ENCODE peak calls at places on chromosomes 1 and 21, in nine cellular contexts. One of them, this sample, is unnamed. For H3K9me3, the result is how much of the 10 kb centered on the place peaks cover.

GRCh38 chr1:219702551-219703215 is 89.8 kb upstream of the ZC3H11B start:
- DNase-seq in AG04450: no peak
- DNase-seq in A549: no peak
- DNase-seq in IMR-90: peak
- DNase-seq in left ventricle myocardium inferior: no peak
- DNase-seq in cardiac muscle cell: peak
- DNase-seq in fibroblast of lung: peak
- DNase-seq in CD8-positive, alpha-beta memory T cell: no peak
- DNase-seq in CD8-positive, alpha-beta T cell: no peak
- DNase-seq in this sample: no peak

GRCh38 chr1:54763814-54764131 is 550 bp downstream of the PARS2 start:
- DNase-seq in CD8-positive, alpha-beta memory T cell: no peak
- DNase-seq in AG04450: no peak
- DNase-seq in cardiac muscle cell: no peak
- DNase-seq in A549: peak
- DNase-seq in IMR-90: no peak
- DNase-seq in left ventricle myocardium inferior: no peak
- DNase-seq in fibroblast of lung: no peak
- DNase-seq in CD8-positive, alpha-beta T cell: no peak
- DNase-seq in this sample: peak

GRCh38 chr1:165747632-165748452 is 20.8 kb downstream of the TMCO1 start:
- DNase-seq in fibroblast of lung: no peak
- DNase-seq in AG04450: no peak
- DNase-seq in A549: no peak
- DNase-seq in IMR-90: no peak
- DNase-seq in CD8-positive, alpha-beta T cell: no peak
- DNase-seq in CD8-positive, alpha-beta memory T cell: no peak
- DNase-seq in left ventricle myocardium inferior: no peak
- DNase-seq in cardiac muscle cell: no peak
- DNase-seq in this sample: no peak

GRCh38 chr21:15015622-15016471 is 49.0 kb downstream of the NRIP1 start:
- DNase-seq in IMR-90: peak
- DNase-seq in fibroblast of lung: peak
- DNase-seq in CD8-positive, alpha-beta memory T cell: no peak
- DNase-seq in AG04450: peak
- DNase-seq in cardiac muscle cell: peak
- DNase-seq in left ventricle myocardium inferior: no peak
- DNase-seq in A549: peak
- DNase-seq in CD8-positive, alpha-beta T cell: no peak
- DNase-seq in this sample: no peak

GRCh38 chr1:201267481-201268229 is 15.7 kb upstream of the PKP1 start:
- DNase-seq in cardiac muscle cell: no peak
- DNase-seq in AG04450: no peak
- DNase-seq in A549: no peak
- DNase-seq in CD8-positive, alpha-beta T cell: no peak
- DNase-seq in CD8-positive, alpha-beta memory T cell: no peak
- DNase-seq in fibroblast of lung: peak
- DNase-seq in IMR-90: peak
- DNase-seq in left ventricle myocardium inferior: no peak
- DNase-seq in this sample: no peak

GRCh38 chr21:38488640-38489282 is 9.5 kb downstream of the ERG start:
- DNase-seq in CD8-positive, alpha-beta memory T cell: no peak
- DNase-seq in cardiac muscle cell: no peak
- DNase-seq in fibroblast of lung: no peak
- DNase-seq in CD8-positive, alpha-beta T cell: no peak
- DNase-seq in AG04450: no peak
- DNase-seq in IMR-90: no peak
- DNase-seq in A549: no peak
- DNase-seq in left ventricle myocardium inferior: no peak
- DNase-seq in this sample: no peak

GRCh38 chr1:202585591-202585934 is 124.7 kb downstream of the SYT2 start:
- DNase-seq in A549: no peak
- DNase-seq in IMR-90: peak
- DNase-seq in fibroblast of lung: peak
- DNase-seq in CD8-positive, alpha-beta T cell: no peak
- DNase-seq in cardiac muscle cell: no peak
- DNase-seq in left ventricle myocardium inferior: no peak
- DNase-seq in CD8-positive, alpha-beta memory T cell: no peak
- DNase-seq in AG04450: no peak
- DNase-seq in this sample: no peak

GRCh38 chr1:205285391-205286101 is 36.0 kb downstream of the NUAK2 start:
- DNase-seq in A549: no peak
- DNase-seq in CD8-positive, alpha-beta T cell: peak
- DNase-seq in cardiac muscle cell: peak
- DNase-seq in CD8-positive, alpha-beta memory T cell: peak
- DNase-seq in IMR-90: no peak
- DNase-seq in AG04450: no peak
- DNase-seq in fibroblast of lung: peak
- DNase-seq in left ventricle myocardium inferior: no peak
- DNase-seq in this sample: peak

GRCh38 chr21:9739240-9739639 is 782.1 kb upstream of the TPTE start:
- DNase-seq in left ventricle myocardium inferior: no peak
- DNase-seq in IMR-90: no peak
- DNase-seq in cardiac muscle cell: no peak
- DNase-seq in CD8-positive, alpha-beta T cell: no peak
- DNase-seq in A549: no peak
- DNase-seq in fibroblast of lung: no peak
- DNase-seq in CD8-positive, alpha-beta memory T cell: no peak
- DNase-seq in AG04450: no peak
- DNase-seq in this sample: no peak

GRCh38 chr21:9737871-9738520 is 783.4 kb upstream of the TPTE start:
- DNase-seq in IMR-90: no peak
- DNase-seq in cardiac muscle cell: no peak
- DNase-seq in left ventricle myocardium inferior: no peak
- DNase-seq in CD8-positive, alpha-beta memory T cell: no peak
- DNase-seq in A549: no peak
- DNase-seq in fibroblast of lung: no peak
- DNase-seq in AG04450: no peak
- DNase-seq in CD8-positive, alpha-beta T cell: no peak
- DNase-seq in this sample: no peak

GRCh38 chr21:9738527-9738926 is 782.9 kb upstream of the TPTE start:
- DNase-seq in IMR-90: no peak
- DNase-seq in A549: no peak
- DNase-seq in cardiac muscle cell: no peak
- DNase-seq in AG04450: no peak
- DNase-seq in CD8-positive, alpha-beta T cell: no peak
- DNase-seq in CD8-positive, alpha-beta memory T cell: no peak
- DNase-seq in left ventricle myocardium inferior: no peak
- DNase-seq in fibroblast of lung: no peak
- DNase-seq in this sample: no peak

GRCh38 chr21:9730866-9731265 is 790.5 kb upstream of the TPTE start:
- DNase-seq in IMR-90: no peak
- DNase-seq in CD8-positive, alpha-beta T cell: no peak
- DNase-seq in left ventricle myocardium inferior: no peak
- DNase-seq in fibroblast of lung: no peak
- DNase-seq in cardiac muscle cell: no peak
- DNase-seq in CD8-positive, alpha-beta memory T cell: no peak
- DNase-seq in A549: no peak
- DNase-seq in AG04450: no peak
- DNase-seq in this sample: no peak

DNA sequence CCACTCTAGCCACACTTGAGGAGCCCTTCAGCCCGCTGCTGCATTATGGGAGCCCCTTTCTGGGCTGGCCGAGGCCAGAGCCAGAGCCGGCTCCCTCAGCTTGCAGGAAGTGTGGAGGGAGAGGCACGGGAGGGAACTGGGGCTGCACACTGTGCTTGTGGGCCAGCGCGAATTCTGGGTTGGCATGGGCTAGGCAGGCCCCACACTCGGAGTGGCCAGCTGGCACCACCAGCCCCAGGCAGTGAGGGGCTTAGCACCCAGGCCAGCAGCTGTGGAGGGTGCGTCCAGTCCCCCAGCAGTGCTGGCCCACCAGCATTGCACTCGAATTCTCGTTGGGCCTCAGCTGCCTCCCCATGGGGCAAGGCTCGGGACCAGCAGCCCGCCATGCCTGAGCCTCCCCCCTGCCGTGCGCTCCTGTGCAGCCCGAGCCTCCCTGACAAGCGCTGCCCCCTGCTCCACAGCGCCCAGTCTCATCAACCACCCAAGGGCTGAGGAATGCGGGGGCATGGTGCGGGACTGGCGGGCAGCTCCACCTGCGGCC is 785.9 kb upstream of the TPTE start:
- DNase-seq in fibroblast of lung: no peak
- DNase-seq in CD8-positive, alpha-beta memory T cell: no peak
- DNase-seq in left ventricle myocardium inferior: no peak
- DNase-seq in A549: no peak
- DNase-seq in CD8-positive, alpha-beta T cell: no peak
- DNase-seq in AG04450: no peak
- DNase-seq in cardiac muscle cell: no peak
- DNase-seq in IMR-90: no peak
- DNase-seq in this sample: no peak
- H3K9me3 ChIP-seq in fibroblast of lung: under half
- H3K9me3 ChIP-seq in CD8-positive, alpha-beta memory T cell: under half
- H3K9me3 ChIP-seq in left ventricle myocardium inferior: under half
- H3K9me3 ChIP-seq in A549: under half
- H3K9me3 ChIP-seq in CD8-positive, alpha-beta T cell: under half
- H3K9me3 ChIP-seq in AG04450: half or more
- H3K9me3 ChIP-seq in cardiac muscle cell: under half
- H3K9me3 ChIP-seq in IMR-90: under half
- H3K9me3 ChIP-seq in this sample: half or more

GRCh38 chr1:118788372-118788955 is 199.7 kb downstream of the TBX15 start:
- DNase-seq in cardiac muscle cell: peak
- DNase-seq in left ventricle myocardium inferior: no peak
- DNase-seq in fibroblast of lung: peak
- DNase-seq in AG04450: no peak
- DNase-seq in A549: no peak
- DNase-seq in CD8-positive, alpha-beta memory T cell: no peak
- DNase-seq in IMR-90: no peak
- DNase-seq in CD8-positive, alpha-beta T cell: no peak
- DNase-seq in this sample: no peak

GRCh38 chr1:118785246-118785645 is 202.9 kb downstream of the TBX15 start:
- DNase-seq in AG04450: no peak
- DNase-seq in CD8-positive, alpha-beta T cell: no peak
- DNase-seq in A549: no peak
- DNase-seq in CD8-positive, alpha-beta memory T cell: no peak
- DNase-seq in fibroblast of lung: peak
- DNase-seq in IMR-90: no peak
- DNase-seq in left ventricle myocardium inferior: no peak
- DNase-seq in cardiac muscle cell: peak
- DNase-seq in this sample: no peak

GRCh38 chr1:118786454-118787155 is 201.5 kb downstream of the TBX15 start:
- DNase-seq in CD8-positive, alpha-beta T cell: no peak
- DNase-seq in left ventricle myocardium inferior: no peak
- DNase-seq in cardiac muscle cell: no peak
- DNase-seq in A549: no peak
- DNase-seq in CD8-positive, alpha-beta memory T cell: no peak
- DNase-seq in IMR-90: no peak
- DNase-seq in fibroblast of lung: no peak
- DNase-seq in AG04450: no peak
- DNase-seq in this sample: no peak

DNA sequence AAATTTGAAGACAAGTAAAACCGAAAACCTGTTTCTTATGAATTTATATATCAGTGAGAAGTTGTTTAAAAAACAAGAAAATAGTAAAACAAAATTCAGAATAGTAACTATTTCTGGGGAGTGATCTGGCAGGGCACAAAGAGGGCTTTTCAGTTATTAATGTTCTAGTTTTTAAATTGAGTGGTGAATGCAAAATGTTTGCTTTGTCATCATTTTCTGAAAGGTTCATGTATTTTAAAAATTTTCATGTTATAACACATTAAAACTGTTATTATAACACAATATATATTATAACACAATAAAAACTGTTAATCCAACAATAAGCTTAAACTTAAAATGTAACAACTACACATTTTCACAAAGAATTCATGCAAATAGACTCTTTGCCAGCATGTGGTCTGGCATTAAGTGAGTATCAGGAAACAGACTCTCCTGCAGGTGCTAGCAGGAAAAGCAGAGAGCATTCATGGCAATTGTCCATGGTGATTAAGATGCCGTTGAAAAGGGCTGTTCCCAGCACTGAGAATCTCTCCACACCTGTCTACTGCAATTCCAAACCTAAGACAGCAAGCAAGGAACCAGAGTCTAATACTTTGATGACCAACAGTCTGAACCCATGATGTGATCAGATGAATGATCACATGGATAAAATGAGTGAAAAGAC is 204.9 kb downstream of the TBX15 start:
- DNase-seq in cardiac muscle cell: no peak
- DNase-seq in A549: no peak
- DNase-seq in IMR-90: no peak
- DNase-seq in left ventricle myocardium inferior: no peak
- DNase-seq in CD8-positive, alpha-beta memory T cell: no peak
- DNase-seq in fibroblast of lung: no peak
- DNase-seq in CD8-positive, alpha-beta T cell: no peak
- DNase-seq in AG04450: no peak
- DNase-seq in this sample: no peak
- H3K9me3 ChIP-seq in cardiac muscle cell: under half
- H3K9me3 ChIP-seq in A549: under half
- H3K9me3 ChIP-seq in IMR-90: under half
- H3K9me3 ChIP-seq in left ventricle myocardium inferior: under half
- H3K9me3 ChIP-seq in CD8-positive, alpha-beta memory T cell: under half
- H3K9me3 ChIP-seq in fibroblast of lung: under half
- H3K9me3 ChIP-seq in CD8-positive, alpha-beta T cell: under half
- H3K9me3 ChIP-seq in AG04450: under half
- H3K9me3 ChIP-seq in this sample: under half

GRCh38 chr1:118931876-118932275 is 56.3 kb downstream of the TBX15 start:
- DNase-seq in IMR-90: no peak
- DNase-seq in A549: no peak
- DNase-seq in CD8-positive, alpha-beta T cell: no peak
- DNase-seq in cardiac muscle cell: no peak
- DNase-seq in CD8-positive, alpha-beta memory T cell: no peak
- DNase-seq in left ventricle myocardium inferior: no peak
- DNase-seq in fibroblast of lung: no peak
- DNase-seq in AG04450: no peak
- DNase-seq in this sample: no peak

GRCh38 chr1:118926261-118926660 is 61.9 kb downstream of the TBX15 start:
- DNase-seq in A549: no peak
- DNase-seq in left ventricle myocardium inferior: no peak
- DNase-seq in CD8-positive, alpha-beta T cell: no peak
- DNase-seq in AG04450: no peak
- DNase-seq in fibroblast of lung: no peak
- DNase-seq in cardiac muscle cell: no peak
- DNase-seq in IMR-90: no peak
- DNase-seq in CD8-positive, alpha-beta memory T cell: no peak
- DNase-seq in this sample: no peak

GRCh38 chr1:118927826-118928225 is 60.3 kb downstream of the TBX15 start:
- DNase-seq in CD8-positive, alpha-beta T cell: no peak
- DNase-seq in left ventricle myocardium inferior: no peak
- DNase-seq in fibroblast of lung: no peak
- DNase-seq in cardiac muscle cell: no peak
- DNase-seq in CD8-positive, alpha-beta memory T cell: no peak
- DNase-seq in IMR-90: no peak
- DNase-seq in AG04450: no peak
- DNase-seq in A549: no peak
- DNase-seq in this sample: no peak

GRCh38 chr1:118927421-118927820 is 60.7 kb downstream of the TBX15 start:
- DNase-seq in left ventricle myocardium inferior: no peak
- DNase-seq in fibroblast of lung: no peak
- DNase-seq in A549: no peak
- DNase-seq in AG04450: no peak
- DNase-seq in IMR-90: no peak
- DNase-seq in cardiac muscle cell: no peak
- DNase-seq in CD8-positive, alpha-beta T cell: no peak
- DNase-seq in CD8-positive, alpha-beta memory T cell: no peak
- DNase-seq in this sample: no peak

GRCh38 chr1:118928739-118929554 is 59.2 kb downstream of the TBX15 start:
- DNase-seq in A549: no peak
- DNase-seq in left ventricle myocardium inferior: no peak
- DNase-seq in CD8-positive, alpha-beta T cell: no peak
- DNase-seq in CD8-positive, alpha-beta memory T cell: no peak
- DNase-seq in IMR-90: peak
- DNase-seq in fibroblast of lung: peak
- DNase-seq in cardiac muscle cell: peak
- DNase-seq in AG04450: no peak
- DNase-seq in this sample: no peak
- H3K9me3 ChIP-seq in A549: under half
- H3K9me3 ChIP-seq in left ventricle myocardium inferior: under half
- H3K9me3 ChIP-seq in CD8-positive, alpha-beta T cell: under half
- H3K9me3 ChIP-seq in CD8-positive, alpha-beta memory T cell: under half
- H3K9me3 ChIP-seq in IMR-90: under half
- H3K9me3 ChIP-seq in fibroblast of lung: under half
- H3K9me3 ChIP-seq in cardiac muscle cell: under half
- H3K9me3 ChIP-seq in AG04450: under half
- H3K9me3 ChIP-seq in this sample: under half

GRCh38 chr21:20538039-20538658 is 460.1 kb upstream of the NCAM2 start:
- DNase-seq in CD8-positive, alpha-beta memory T cell: no peak
- DNase-seq in IMR-90: no peak
- DNase-seq in cardiac muscle cell: no peak
- DNase-seq in left ventricle myocardium inferior: no peak
- DNase-seq in AG04450: no peak
- DNase-seq in fibroblast of lung: no peak
- DNase-seq in A549: no peak
- DNase-seq in CD8-positive, alpha-beta T cell: no peak
- DNase-seq in this sample: no peak
- H3K9me3 ChIP-seq in CD8-positive, alpha-beta memory T cell: under half
- H3K9me3 ChIP-seq in IMR-90: under half
- H3K9me3 ChIP-seq in cardiac muscle cell: under half
- H3K9me3 ChIP-seq in left ventricle myocardium inferior: under half
- H3K9me3 ChIP-seq in AG04450: under half
- H3K9me3 ChIP-seq in fibroblast of lung: under half
- H3K9me3 ChIP-seq in A549: under half
- H3K9me3 ChIP-seq in CD8-positive, alpha-beta T cell: under half
- H3K9me3 ChIP-seq in this sample: under half

This sample was measured in CD4-positive, CD25-positive, alpha-beta regulatory T cell.